ENCODE peak calls at places on chromosome 9, in four cellular contexts. L, M, D and O are unnamed samples. For H3K27me3, H3K4me1 and H3K36me3, the result is how much of the 10 kb centered on the place peaks cover.

GRCh38 chr9:121884057-121884512 is 209.0 kb downstream of the TTLL11 start:
- DNase-seq in D (no peak), L (no peak), M (no peak), O (no peak)

GRCh38 chr9:109010676-109011655 is 2.3 kb downstream of the CTNNAL1 start:
- DNase-seq in L (no peak), M (peak), D (peak), O (no peak)

GRCh38 chr9:109968332-109968657 is 188.3 kb downstream of the PALM2AKAP2 start:
- DNase-seq in D (no peak), M (no peak), L (no peak), O (no peak)

GRCh38 chr9:127905788-127906191 is 6.4 kb upstream of the ST6GALNAC6 start:
- DNase-seq in D (no peak), L (no peak), M (no peak), O (no peak)

GRCh38 chr9:71858812-71859211 is 52.2 kb downstream of the ABHD17B start:
- DNase-seq in D (no peak), L (no peak), M (no peak), O (no peak)

GRCh38 chr9:23686896-23687295 is 139.1 kb downstream of the ELAVL2 start:
- DNase-seq in D (no peak), L (no peak), M (no peak), O (no peak)

GRCh38 chr9:125513634-125514413 is 193.2 kb downstream of the MAPKAP1 start:
- DNase-seq in M (peak), L (no peak), D (no peak), O (peak)

GRCh38 chr9:76700916-76701315 is 63.3 kb upstream of the PCA3 start:
- DNase-seq in M (no peak), D (no peak), L (no peak), O (no peak)

GRCh38 chr9:136685792-136686533 is 1.3 kb downstream of the AGPAT2 start:
- DNase-seq in D (no peak), M (no peak), L (no peak), O (no peak)

GRCh38 chr9:8822667-8823025 is 1023.1 kb upstream of the DMAC1 start:
- DNase-seq in D (no peak), L (no peak), M (no peak), O (no peak)

GRCh38 chr9:107883496-107884120 is 394.0 kb upstream of the KLF4 start:
- DNase-seq in D (no peak), M (no peak), L (no peak), O (no peak)

GRCh38 chr9:37010976-37011375 is 23.1 kb downstream of the PAX5 start:
- DNase-seq in L (no peak), M (no peak), D (no peak), O (no peak)

GRCh38 chr9:37005517-37006140 is 28.4 kb downstream of the PAX5 start:
- DNase-seq in D (no peak), M (no peak), L (no peak), O (no peak)

GRCh38 chr9:37010180-37010579 is 23.9 kb downstream of the PAX5 start:
- DNase-seq in L (no peak), M (no peak), D (no peak), O (no peak)

GRCh38 chr9:37007295-37007694 is 26.8 kb downstream of the PAX5 start:
- DNase-seq in D (no peak), M (no peak), L (no peak), O (no peak)

GRCh38 chr9:37011530-37011929 is 22.5 kb downstream of the PAX5 start:
- DNase-seq in M (no peak), D (no peak), L (no peak), O (no peak)
- H3K27me3 ChIP-seq in M (half or more), D (under half), L (under half), O (half or more)

DNA sequence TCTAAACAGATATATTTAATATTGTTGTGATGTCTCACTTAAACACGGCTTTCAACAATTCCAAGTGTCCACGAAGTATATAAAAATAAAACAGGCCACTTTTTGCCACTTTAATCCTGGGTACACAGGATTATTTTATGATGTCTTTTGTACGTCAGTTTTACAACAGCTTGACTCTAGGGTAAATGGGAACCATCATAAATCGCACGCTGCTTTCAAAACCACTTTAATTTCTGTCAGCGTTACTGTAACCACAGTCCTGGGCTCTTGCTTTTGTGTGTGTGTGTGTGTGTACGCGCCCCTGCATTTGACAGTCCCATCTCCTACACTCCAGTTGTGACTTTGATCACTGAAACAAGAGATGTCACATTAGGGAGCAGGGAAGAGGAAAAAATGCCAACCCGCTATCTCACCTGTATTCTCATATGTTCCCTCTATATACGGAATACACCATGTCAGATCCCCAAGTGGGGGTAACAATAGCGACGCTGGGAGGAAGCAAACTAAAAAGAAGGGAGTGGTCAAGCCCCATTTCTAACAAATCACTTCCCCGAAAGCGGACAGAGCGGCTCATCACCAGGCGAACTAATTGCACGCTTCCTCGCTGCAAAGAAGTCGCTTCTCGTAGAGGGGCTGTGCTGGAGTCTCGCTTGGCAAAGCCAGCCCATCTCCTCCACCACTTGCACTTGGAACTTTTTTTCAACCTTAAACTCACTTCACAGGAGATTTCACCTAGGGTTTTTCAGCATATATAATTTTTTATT is 1.1 kb downstream of the BNC2 start:
- DNase-seq in M (no peak), L (no peak), D (peak), O (no peak)
- H3K4me1 ChIP-seq in M (under half), L (under half), D (under half), O (under half)

DNA sequence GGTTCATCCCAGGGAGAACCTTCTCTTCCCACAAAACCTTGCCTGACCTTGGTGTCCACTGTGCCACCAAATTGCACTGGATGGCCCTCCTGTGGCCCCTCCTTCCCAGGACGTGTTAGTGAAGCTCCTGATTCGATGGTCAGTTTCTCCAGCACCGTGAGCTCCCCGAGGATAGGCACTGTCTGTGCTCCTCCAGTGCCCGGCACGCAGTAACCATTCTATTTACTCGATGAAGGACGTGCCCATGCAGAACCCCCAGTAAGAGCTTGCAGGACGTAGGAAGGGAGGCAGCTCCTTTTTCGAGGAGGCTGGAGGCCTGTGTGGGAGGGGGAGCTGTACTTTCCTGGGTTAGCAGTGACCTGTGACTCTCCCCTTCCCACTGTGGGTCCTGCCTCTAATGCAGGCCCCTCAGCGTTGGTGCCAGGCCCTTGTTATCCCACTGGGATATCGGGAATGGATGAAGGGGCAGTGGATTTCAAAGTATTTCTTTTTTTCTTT is 39.6 kb downstream of the HABP4 start:
- DNase-seq in D (no peak), L (no peak), M (no peak), O (no peak)
- H3K36me3 ChIP-seq in D (under half), L (under half), M (under half), O (half or more)

GRCh38 chr9:131545786-131546335 is 538 bp downstream of the PRRT1B start:
- DNase-seq in L (no peak), D (no peak), M (no peak), O (no peak)

GRCh38 chr9:131552030-131552429 is 6.7 kb downstream of the PRRT1B start:
- DNase-seq in M (no peak), D (no peak), L (no peak), O (no peak)

GRCh38 chr9:131543141-131543540 is 2.2 kb upstream of the PRRT1B start:
- DNase-seq in M (no peak), D (no peak), L (no peak), O (no peak)

GRCh38 chr9:131545003-131545785 is at the start of gene PRRT1B:
- DNase-seq in L (peak), D (no peak), M (peak), O (peak)

DNA sequence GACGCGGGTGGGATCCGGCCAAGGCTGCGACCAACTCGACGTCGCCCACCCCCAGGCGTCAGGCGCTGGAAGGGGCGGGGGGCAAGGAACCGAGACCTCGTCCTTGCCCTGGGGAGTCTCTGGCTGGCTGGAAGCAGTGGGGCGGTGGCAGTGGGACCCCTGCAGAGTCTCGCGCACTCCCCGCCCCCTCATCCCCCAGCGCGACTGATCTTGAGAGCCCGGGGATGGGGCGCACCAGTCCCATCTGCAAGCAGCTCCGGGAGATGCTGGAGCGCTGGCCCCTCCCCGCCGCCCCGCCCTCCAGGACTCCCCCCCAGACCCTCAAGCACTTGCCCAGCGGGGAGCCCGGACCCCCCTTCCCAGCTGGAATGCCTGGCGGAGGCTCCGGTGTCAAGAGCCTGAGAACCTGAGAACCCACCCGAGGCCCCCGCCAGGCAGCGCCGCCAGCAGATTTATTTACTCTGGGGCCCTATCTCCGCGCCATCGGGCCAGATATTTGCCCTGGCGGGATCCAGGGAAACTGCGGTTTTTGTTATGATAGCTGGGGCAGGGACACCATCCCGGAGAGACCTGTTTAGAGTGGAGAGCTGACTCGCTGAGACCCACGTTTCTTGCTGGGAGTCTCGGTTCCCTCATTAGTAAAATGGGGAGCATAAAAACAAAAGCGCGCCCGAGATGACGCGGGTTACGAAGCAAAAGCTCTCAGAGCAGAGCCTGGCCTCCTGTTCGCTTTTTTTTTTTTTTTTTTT is 1.2 kb downstream of the PRRT1B start:
- DNase-seq in M (peak), D (no peak), L (peak), O (peak)
- H3K27me3 ChIP-seq in M (half or more), D (under half), L (under half), O (under half)

GRCh38 chr9:37423508-37423907 is 1.0 kb downstream of the GRHPR start:
- DNase-seq in M (no peak), D (no peak), L (no peak), O (no peak)
- H3K4me1 ChIP-seq in M (under half), D (under half), L (under half), O (under half)

DNA sequence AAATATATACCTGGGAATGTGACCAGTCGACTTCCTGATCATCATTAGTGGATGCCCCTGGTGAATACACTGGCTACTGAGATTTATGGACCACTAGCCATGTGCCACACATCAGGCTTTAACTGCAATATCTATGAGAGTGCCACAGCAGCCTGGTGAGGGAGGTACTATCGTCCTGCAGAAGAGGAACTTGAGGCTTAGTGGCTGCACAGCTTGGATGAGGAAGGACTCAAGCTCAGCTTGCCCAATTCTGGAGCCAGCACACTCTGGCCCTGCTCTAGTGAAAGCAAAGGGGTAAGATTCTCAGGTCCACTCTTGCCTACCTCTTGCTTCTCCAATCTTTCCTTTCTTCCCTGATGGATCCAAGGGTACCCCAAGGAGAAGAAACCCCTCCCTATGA is 129.3 kb downstream of the ENTREP1 start:
- DNase-seq in D (no peak), M (no peak), L (no peak), O (no peak)
- H3K36me3 ChIP-seq in D (under half), M (under half), L (under half), O (half or more)

GRCh38 chr9:132577119-132577518 is 5.3 kb upstream of the BARHL1 start:
- DNase-seq in D (no peak), M (no peak), L (no peak), O (no peak)
- H3K27me3 ChIP-seq in D (under half), M (half or more), L (under half), O (half or more)

DNA sequence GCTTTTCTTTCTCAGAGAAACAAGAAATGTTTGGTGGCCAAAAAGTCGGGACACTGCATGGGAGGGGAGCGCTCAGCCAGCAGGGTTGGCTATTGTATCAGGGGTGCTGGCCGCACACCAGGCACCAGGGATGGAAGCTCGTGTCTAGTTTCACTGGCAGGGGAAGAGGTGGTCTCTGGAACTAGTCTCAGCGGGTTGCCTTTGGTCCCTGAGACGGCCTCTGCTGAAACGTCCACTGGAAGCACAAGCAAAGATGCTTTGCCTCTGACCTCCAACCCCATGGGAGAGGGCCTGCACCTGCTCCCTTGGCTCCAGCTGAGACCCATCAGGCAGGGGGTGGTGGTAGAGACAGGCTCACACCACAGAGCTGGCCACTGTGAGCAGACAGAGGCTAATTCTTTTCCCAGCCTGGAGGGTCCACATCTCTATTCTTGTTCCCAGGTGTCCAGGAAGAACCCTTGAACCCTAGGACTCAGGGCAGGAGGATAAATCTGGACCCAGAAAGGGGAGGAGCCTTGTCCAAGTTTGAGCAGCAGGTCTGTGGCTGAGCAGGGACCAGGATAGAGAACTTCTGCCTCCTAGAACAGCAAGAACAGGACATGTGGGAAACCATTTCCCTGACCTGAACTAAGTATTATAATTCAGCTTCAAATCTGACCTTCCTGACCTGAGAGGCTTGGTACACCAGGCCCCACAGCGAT is 102.6 kb downstream of the RGS3 start:
- DNase-seq in M (no peak), D (peak), L (peak), O (no peak)
- H3K4me1 ChIP-seq in M (under half), D (under half), L (under half), O (half or more)